ENCODE peak calls at places on chromosomes 11 and 22, in seven cellular contexts. X is mucosa of descending colon, K is AG09319, Q is epithelial cell of esophagus, P is esophagus squamous epithelium, O is WTC11, I is fibroblast of pulmonary artery. A is an unnamed sample.

GRCh38 chr11:128058580-128059208 is 528.7 kb downstream of the ETS1 start:
- DNase-seq in Q (peak), I (no peak), O (no peak), K (no peak), X (no peak), P (no peak), A (no peak)

GRCh38 chr11:78797559-78797958 is 222.9 kb upstream of the NARS2 start:
- DNase-seq in I (no peak), X (no peak), K (no peak), O (no peak), Q (no peak), P (no peak), A (no peak)

GRCh38 chr11:37449146-37449545 is 851.1 kb upstream of the RAG2 start:
- DNase-seq in O (no peak), K (peak), X (no peak), P (no peak), Q (peak), I (peak), A (peak)

GRCh38 chr11:124586247-124586860 is 16.6 kb downstream of the OR8A1 start:
- DNase-seq in K (peak), O (peak), X (no peak), I (peak), Q (peak), P (no peak), A (peak)

GRCh38 chr22:24402460-24403192 is 24.8 kb upstream of the ADORA2A start:
- DNase-seq in K (peak), P (no peak), I (peak), X (peak), O (no peak), Q (peak), A (peak)

GRCh38 chr22:27591060-27591459 is 210.5 kb downstream of the MN1 start:
- DNase-seq in Q (no peak), K (no peak), I (no peak), O (no peak), P (no peak), X (no peak), A (no peak)

GRCh38 chr11:34860034-34860433 is 56.1 kb downstream of the APIP start:
- DNase-seq in K (no peak), P (no peak), Q (peak), X (no peak), O (no peak), I (no peak), A (no peak)

GRCh38 chr11:57646756-57647303 is 2.9 kb downstream of the YPEL4 start:
- DNase-seq in K (no peak), X (no peak), P (no peak), O (peak), Q (peak), I (no peak), A (no peak)

GRCh38 chr11:110433393-110434333 is 3.9 kb downstream of the FDX1 start:
- DNase-seq in O (no peak), Q (peak), P (no peak), I (peak), X (no peak), K (no peak), A (no peak)

GRCh38 chr22:22558972-22559603 is at the start of gene PRAME:
- DNase-seq in P (no peak), I (peak), K (no peak), X (peak), Q (no peak), O (peak), A (peak)
- TF ChIP-seq CTCF in P (no peak), I (peak), K (peak), X (peak), Q (no peak), O (peak), A (peak)

DNA sequence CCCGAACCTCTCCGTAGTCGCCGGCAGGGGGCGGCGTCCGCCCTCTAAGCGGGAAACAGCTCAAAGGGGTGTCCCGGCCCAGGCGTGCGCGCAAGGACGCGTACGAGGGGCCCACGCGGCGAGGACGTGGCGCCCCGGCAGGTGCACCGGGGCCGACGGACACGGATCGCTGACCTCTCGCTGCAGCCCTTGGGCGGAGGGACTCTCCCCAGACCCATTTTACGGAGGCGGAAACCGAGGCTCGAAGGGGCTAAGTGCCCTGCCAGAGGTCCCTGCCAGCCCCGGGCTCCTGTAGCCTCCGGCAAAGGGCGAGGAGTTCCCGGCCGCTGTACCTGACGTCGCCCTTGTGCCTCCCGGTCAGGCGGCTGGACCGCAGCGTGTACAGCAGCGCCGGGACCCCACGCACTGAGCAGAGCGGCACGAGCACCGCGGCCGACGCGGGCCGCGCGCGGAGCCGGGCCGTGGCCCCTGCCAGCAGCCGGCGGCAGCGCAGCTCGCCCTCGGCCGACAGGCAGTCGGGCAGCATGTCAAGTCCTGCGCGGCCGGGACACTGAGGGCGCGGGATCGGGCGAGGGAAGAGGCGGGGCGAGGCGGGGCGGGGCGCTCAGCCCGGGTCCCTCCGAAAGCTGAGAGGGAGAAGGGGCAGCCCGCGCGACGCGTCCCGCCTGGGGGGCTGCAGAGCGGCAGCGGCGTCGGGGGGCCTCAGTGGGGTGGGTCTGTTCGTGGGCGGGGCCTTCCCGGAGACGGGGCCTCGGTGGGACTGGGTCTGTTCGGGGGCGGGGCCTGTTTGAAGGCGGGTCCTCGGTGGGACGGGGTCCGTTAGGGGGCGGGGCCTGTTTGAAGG is at the start of gene NUDT8:
- DNase-seq in I (peak), K (peak), Q (peak), P (no peak), X (peak), O (peak), A (peak)
- TF ChIP-seq CTCF in I (peak), K (peak), Q (peak), P (peak), X (peak), O (peak), A (peak)

DNA sequence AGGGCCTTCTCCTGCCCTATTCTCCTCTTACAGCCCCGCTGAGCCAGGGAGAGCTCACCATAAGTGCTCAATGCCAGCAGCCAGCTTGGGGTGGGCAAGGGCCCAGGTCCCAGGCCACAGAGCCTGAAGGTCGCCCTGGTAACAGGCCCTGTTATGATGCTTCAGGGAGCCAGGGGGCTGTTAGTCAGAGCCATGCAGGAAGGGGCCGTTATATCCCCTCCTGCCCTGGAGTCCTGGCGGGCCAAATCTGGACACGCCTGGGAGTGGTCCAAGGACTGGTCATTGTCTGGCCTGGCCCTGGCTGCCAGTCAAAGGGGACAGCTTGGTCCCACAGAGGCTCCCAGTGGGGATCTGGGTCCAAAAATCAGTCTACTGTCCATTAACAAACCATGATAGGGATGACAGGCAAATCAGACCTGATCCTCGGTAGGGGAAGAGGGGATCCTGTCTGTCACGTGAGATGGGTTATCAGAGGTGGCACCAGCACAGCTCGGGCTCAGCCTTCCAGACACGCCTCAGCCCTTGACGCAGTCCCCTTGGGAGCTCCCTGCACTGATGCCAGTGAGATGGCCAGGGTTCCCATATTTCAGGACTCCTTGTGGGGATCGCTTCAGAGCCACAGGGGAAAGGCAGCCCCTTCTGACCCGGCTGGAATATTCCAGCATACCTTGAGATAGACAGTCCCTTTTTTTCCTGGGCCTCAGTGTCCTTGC is 55.9 kb downstream of the LRRC32 start:
- DNase-seq in X (peak), O (no peak), P (no peak), Q (no peak), K (no peak), I (peak), A (no peak)
- TF ChIP-seq CTCF in X (no peak), O (no peak), P (no peak), Q (no peak), K (no peak), I (no peak), A (no peak)

DNA sequence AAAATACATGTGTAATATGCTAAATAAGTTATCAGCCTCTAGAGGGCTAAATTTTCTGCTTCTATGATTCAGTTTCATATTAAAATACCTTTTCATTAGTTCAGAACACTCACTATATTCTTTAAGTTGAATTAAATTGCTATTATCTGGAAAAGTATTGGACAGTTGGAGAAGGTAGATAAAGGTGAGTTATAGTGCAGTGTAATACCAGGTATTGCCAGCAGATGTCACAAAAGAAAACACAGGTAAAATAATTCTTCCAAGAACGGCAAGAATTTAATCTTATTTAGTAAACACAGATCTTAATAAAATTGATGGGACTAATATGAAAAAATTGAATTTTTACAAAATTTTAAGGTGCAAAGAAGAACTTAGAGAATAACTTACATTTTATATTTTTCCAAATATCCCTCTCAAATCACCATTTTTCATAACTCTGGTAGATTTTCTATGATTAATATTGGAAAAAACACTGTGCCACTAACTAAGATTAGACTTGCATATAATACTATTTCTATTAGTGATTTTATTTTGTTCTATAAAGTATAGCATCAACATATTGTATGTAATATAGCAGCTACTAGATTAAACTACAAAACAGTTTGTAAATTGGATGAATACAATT is 1.7 kb upstream of the LRRC4C start:
- DNase-seq in Q (peak), O (no peak), X (no peak), P (no peak), I (peak), K (no peak), A (peak)
- TF ChIP-seq CTCF in Q (peak), O (peak), X (peak), P (peak), I (peak), K (peak), A (peak)

GRCh38 chr22:45254388-45254787 is 13.7 kb upstream of the KIAA0930 start:
- DNase-seq in X (no peak), O (no peak), I (no peak), P (no peak), K (no peak), Q (no peak), A (no peak)
- TF ChIP-seq CTCF in X (no peak), O (no peak), I (no peak), P (no peak), K (no peak), Q (no peak), A (no peak)

DNA sequence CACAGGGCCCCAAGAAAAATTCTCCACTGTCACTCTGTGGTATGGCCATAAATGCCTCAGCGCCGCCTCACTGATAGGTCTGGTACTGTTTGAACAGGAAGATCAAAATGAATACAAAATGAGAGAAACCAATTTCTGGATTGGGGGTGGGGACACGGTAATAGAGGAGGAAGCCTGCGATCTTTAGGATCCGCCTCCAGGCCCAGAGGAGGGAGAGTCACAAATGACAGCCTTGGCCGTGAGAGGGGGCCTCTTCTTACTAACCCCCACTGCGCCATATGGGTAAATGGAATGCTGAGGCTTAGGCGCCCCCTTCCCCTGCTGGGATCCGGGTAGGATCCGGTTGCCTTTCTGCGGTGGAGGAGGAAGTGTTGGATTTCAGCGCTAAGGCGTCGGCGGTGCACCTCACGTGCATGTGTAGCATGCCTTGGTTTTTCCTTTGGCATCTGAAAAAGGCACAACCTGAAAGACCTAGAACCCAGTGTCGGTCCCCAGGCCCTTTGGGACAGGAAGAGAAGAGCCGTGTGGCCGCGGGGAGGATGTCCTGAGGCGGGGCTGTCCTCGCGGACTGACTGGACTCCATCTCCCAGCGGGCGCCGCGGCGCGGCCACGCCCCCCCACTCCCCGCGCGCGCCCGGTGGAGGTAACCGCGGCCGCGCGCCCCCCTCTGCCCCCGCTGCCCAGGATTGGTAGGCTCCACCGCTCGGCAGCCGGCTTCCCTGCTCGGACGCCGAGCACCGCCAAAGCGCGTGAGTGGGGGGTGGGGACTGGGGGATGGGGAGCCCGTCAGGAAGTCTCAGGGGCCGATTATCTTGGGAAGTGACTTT is 718 bp upstream of the MADD start:
- DNase-seq in P (peak), Q (peak), K (no peak), I (peak), X (peak), O (peak), A (peak)
- TF ChIP-seq CTCF in P (peak), Q (peak), K (peak), I (peak), X (peak), O (no peak), A (peak)

GRCh38 chr11:120182790-120183491 is 27.9 kb upstream of the OAF start:
- DNase-seq in O (peak), Q (peak), P (no peak), K (no peak), X (no peak), I (no peak), A (peak)

GRCh38 chr11:120179071-120179672 is 31.7 kb upstream of the OAF start:
- DNase-seq in P (no peak), O (no peak), I (no peak), X (no peak), K (no peak), Q (no peak), A (no peak)

GRCh38 chr11:120181446-120181992 is 29.3 kb upstream of the OAF start:
- DNase-seq in O (no peak), X (no peak), I (no peak), Q (no peak), P (no peak), K (no peak), A (no peak)

GRCh38 chr11:120182357-120182756 is 28.5 kb upstream of the OAF start:
- DNase-seq in Q (no peak), P (no peak), I (no peak), K (no peak), O (no peak), X (no peak), A (no peak)

DNA sequence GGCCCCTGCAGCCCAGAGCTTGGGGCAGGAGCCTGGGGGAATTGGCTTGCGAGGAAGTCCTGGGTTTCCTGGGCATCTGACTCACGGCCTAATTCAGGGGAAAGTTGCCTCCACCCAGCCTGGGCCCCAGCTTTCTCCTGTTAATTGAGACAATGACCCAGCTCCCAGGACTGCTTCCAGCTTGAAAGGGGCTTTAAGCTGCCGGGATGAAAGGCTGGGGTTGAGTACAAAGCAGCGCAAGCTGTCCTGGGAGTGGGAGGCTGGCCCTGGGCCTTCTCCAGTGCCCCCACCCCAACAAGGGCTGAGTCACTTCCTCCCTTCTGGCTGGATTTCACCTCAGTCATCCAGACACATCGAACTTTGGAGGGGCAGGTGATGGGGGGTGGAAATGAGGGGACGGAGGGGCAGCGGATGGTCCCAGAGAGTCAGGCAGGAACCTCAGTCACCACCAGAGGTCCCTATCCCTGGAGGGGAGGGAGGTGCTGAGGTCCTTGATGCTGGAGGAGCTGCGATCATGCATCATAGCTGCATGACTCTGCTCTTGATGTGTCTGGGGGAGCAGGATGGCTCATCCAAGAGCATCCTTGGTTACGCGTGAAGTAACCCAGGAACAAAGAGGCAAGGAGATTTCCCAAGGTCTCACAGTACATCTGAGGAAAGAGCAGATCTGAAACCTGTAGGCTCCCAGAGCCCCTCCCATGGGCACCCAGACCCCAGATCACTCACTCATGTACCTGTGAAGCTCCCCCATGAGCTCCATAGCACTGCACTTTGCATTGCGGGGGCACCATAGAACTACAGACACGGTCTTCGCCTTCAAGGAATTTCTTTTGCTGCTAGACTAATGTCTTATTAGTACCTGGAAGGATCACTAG is 30.0 kb upstream of the OAF start:
- DNase-seq in K (no peak), X (no peak), I (peak), P (no peak), O (no peak), Q (peak), A (no peak)
- TF ChIP-seq CTCF in K (peak), X (no peak), I (peak), P (no peak), O (no peak), Q (no peak), A (no peak)

A was measured in RWPE1.